ENCODE peak calls at places on chromosomes 12 and 14, in six cellular contexts. A is IMR-90, K is H9, X is neuronal stem cell, R is mesenchymal stem cell, F is trophoblast cell. E is an unnamed sample.

GRCh38 chr12:106980944-106981343 is 6.0 kb downstream of the MTERF2 start:
- DNase-seq in K (no peak), R (no peak), X (no peak), F (no peak), A (no peak), E (no peak)

GRCh38 chr14:76720382-76720813 is 40.9 kb upstream of the VASH1 start:
- DNase-seq in K (peak; percentile 61), X (peak; percentile 30), F (no peak), R (peak; percentile 67), A (peak; percentile 38), E (no peak)

GRCh38 chr12:73308747-73309146 is 1036.6 kb downstream of the TRHDE start:
- DNase-seq in K (no peak), F (no peak), X (no peak), A (no peak), R (no peak), E (no peak)

GRCh38 chr12:92144631-92145480 is 790 bp downstream of the BTG1 start:
- DNase-seq in R (peak; percentile 60), K (peak; percentile 45), F (peak; percentile 69), X (peak; percentile 27), A (peak; percentile 52), E (no peak)

GRCh38 chr12:95787274-95787814 is 3.2 kb downstream of the NTN4 start:
- DNase-seq in K (no peak), F (no peak), R (no peak), X (no peak), A (peak; percentile 14), E (no peak)

GRCh38 chr14:64806202-64806861 is 73.4 kb downstream of the SPTB start:
- DNase-seq in R (peak; percentile 83), A (peak; percentile 92), X (no peak), K (no peak), F (no peak), E (no peak)

GRCh38 chr14:40221428-40221827 is 789.2 kb upstream of the FBXO33 start:
- DNase-seq in R (no peak), K (no peak), A (no peak), X (no peak), F (no peak), E (no peak)

GRCh38 chr14:85214471-85214870 is 315.5 kb upstream of the FLRT2 start:
- DNase-seq in F (no peak), K (no peak), R (no peak), A (peak; percentile 28), X (no peak), E (no peak)

GRCh38 chr12:27550653-27550975 is 26.6 kb downstream of the PPFIBP1 start:
- DNase-seq in A (no peak), F (no peak), R (no peak), X (no peak), K (no peak), E (no peak)

GRCh38 chr14:91419044-91419397 is 1.4 kb upstream of the CCDC88C start:
- DNase-seq in R (no peak), K (no peak), F (no peak), A (no peak), X (no peak), E (no peak)
- H3K14ac ChIP-seq in R (no peak overlapping the region), K (no peak overlapping the region), F (no peak overlapping the region), A (no peak overlapping the region), X (no peak overlapping the region), E (no peak overlapping the region)

GRCh38 chr12:3628629-3629028 is 124.3 kb downstream of the CRACR2A start:
- DNase-seq in X (no peak), K (no peak), R (no peak), A (no peak), F (no peak), E (no peak)
- H3K14ac ChIP-seq in X (no peak overlapping the region), K (no peak overlapping the region), R (no peak overlapping the region), A (no peak overlapping the region), F (no peak overlapping the region), E (no peak overlapping the region)

GRCh38 chr14:105589161-105589925 is 63.0 kb downstream of the TMEM121 start:
- DNase-seq in X (no peak), K (no peak), R (no peak), F (no peak), A (no peak), E (no peak)
- H3K14ac ChIP-seq in X (no peak overlapping the region), K (no peak overlapping the region), R (no peak overlapping the region), F (no peak overlapping the region), A (no peak overlapping the region), E (no peak overlapping the region)

DNA sequence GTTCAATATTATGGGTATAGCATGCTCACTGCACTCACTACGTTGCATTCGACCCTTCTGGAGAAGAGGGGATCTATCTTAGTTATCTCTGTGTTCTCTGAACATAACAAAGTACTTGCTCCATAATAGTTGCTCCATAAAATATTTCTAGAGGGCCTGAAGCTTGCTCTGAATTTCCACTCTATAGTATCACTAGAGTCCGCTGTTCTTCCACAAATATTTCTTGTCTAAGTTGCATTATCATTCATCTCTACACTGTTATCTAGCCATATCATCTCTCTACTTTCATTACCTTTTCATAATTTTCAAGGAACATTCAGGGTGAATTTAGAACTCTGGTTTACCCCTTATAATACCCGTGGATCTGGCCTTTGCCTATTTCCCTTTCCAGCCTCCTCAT is 246.1 kb upstream of the PDE3A start:
- DNase-seq in A (no peak), K (no peak), X (no peak), F (no peak), R (no peak), E (no peak)
- H3K14ac ChIP-seq in A (no peak overlapping the region), K (no peak overlapping the region), X (no peak overlapping the region), F (no peak overlapping the region), R (no peak overlapping the region), E (no peak overlapping the region)